ENCODE peak calls at places on chromosomes 16 and 17, in ten cellular contexts. F is tibial artery; E is uterus; C is dorsolateral prefrontal cortex; Q is upper lobe of right lung; Y is heart right ventricle; V is fibroblast of lung; R is heart left ventricle; N is CD8-positive, alpha-beta T cell; J is Peyer's patch. T is an unnamed sample.

GRCh38 chr17:30952645-30953393 is 18.0 kb upstream of the RNF135 start:
- DNase-seq in F (no peak), Q (no peak), C (no peak), E (no peak), V (no peak), Y (no peak), N (no peak), R (peak), J (no peak), T (no peak)

GRCh38 chr16:31206776-31207175 is 4.2 kb upstream of the PYCARD start:
- DNase-seq in J (peak), F (no peak), E (no peak), Y (no peak), N (no peak), Q (no peak), R (peak), C (no peak), V (no peak), T (no peak)

GRCh38 chr17:74818306-74818705 is 41.4 kb downstream of the GRIN2C start:
- DNase-seq in V (no peak), F (no peak), N (no peak), E (no peak), C (no peak), J (no peak), R (no peak), Y (no peak), Q (no peak), T (no peak)

GRCh38 chr16:17211797-17212196 is 259.0 kb downstream of the XYLT1 start:
- DNase-seq in N (peak), E (no peak), F (no peak), Y (no peak), C (no peak), Q (no peak), V (no peak), J (no peak), R (no peak), T (no peak)

GRCh38 chr17:28892024-28892423 is 5.5 kb downstream of the FLOT2 start:
- DNase-seq in Y (no peak), J (no peak), Q (no peak), F (no peak), E (no peak), C (no peak), N (no peak), V (no peak), R (no peak), T (no peak)

GRCh38 chr17:39920218-39921210 is 2.1 kb upstream of the GSDMB start:
- DNase-seq in J (no peak), R (no peak), V (no peak), C (no peak), N (no peak), Y (no peak), E (no peak), F (no peak), Q (no peak), T (no peak)

GRCh38 chr16:66427036-66427446 is at the start of gene BEAN1:
- DNase-seq in V (no peak), N (no peak), E (no peak), J (peak), R (no peak), Y (no peak), F (no peak), C (no peak), Q (no peak), T (no peak)

GRCh38 chr16:19098173-19098572 is 15.6 kb upstream of the ITPRIPL2 start:
- DNase-seq in E (no peak), J (peak), R (no peak), Y (no peak), C (no peak), F (peak), V (no peak), N (no peak), Q (no peak), T (no peak)

GRCh38 chr17:11240041-11240801 is 792 bp upstream of the SHISA6 start:
- DNase-seq in C (no peak), R (no peak), F (no peak), J (no peak), Q (no peak), E (no peak), V (no peak), N (no peak), Y (peak), T (no peak)

GRCh38 chr17:11742891-11743290 is 144.6 kb downstream of the DNAH9 start:
- DNase-seq in V (no peak), Y (no peak), R (no peak), E (no peak), J (no peak), F (no peak), N (no peak), Q (no peak), C (no peak), T (no peak)

GRCh38 chr16:68331879-68332410 is 21.1 kb downstream of the PRMT7 start:
- DNase-seq in F (no peak), R (no peak), E (no peak), Y (no peak), N (no peak), Q (no peak), C (no peak), V (peak), J (no peak), T (peak)

GRCh38 chr16:86500708-86501510 is 9.4 kb upstream of the FOXF1 start:
- DNase-seq in C (no peak), R (no peak), V (no peak), E (no peak), N (no peak), Q (no peak), F (no peak), Y (no peak), J (no peak), T (no peak)

GRCh38 chr16:52567193-52567592 is 20.2 kb upstream of the TOX3 start:
- DNase-seq in Y (no peak), R (no peak), Q (no peak), C (no peak), N (no peak), E (no peak), V (no peak), J (no peak), F (no peak), T (no peak)

GRCh38 chr17:15651583-15652110 is 32.1 kb upstream of the FBXW10B start:
- DNase-seq in Y (peak), V (peak), Q (peak), J (peak), R (peak), F (peak), C (peak), E (peak), N (no peak), T (peak)

GRCh38 chr16:52515068-52515671 is 31.8 kb downstream of the TOX3 start:
- DNase-seq in C (no peak), Y (no peak), R (no peak), J (no peak), F (no peak), V (no peak), N (no peak), Q (no peak), E (no peak), T (no peak)

GRCh38 chr16:66264311-66265105 is 102.0 kb upstream of the CDH5 start:
- DNase-seq in E (peak), Q (peak), N (peak), V (no peak), J (peak), F (no peak), Y (no peak), R (no peak), C (no peak), T (no peak)

GRCh38 chr17:41464682-41465081 is 2.5 kb downstream of the KRT32 start:
- DNase-seq in V (peak), R (peak), C (peak), Q (no peak), F (no peak), J (no peak), E (peak), Y (peak), N (no peak), T (peak)

GRCh38 chr16:24070851-24071250 is 185.3 kb upstream of the CACNG3 start:
- DNase-seq in J (peak), Q (no peak), N (no peak), C (no peak), E (no peak), F (no peak), V (peak), Y (peak), R (no peak), T (no peak)

GRCh38 chr16:88065747-88066142 is 114.5 kb downstream of the BANP start:
- DNase-seq in Q (no peak), C (peak), F (no peak), Y (no peak), V (no peak), J (no peak), R (peak), E (no peak), N (no peak), T (no peak)

GRCh38 chr17:57051886-57052342 is 33.1 kb upstream of the AKAP1 start:
- DNase-seq in E (no peak), N (no peak), Y (no peak), R (peak), C (no peak), F (no peak), J (no peak), Q (no peak), V (no peak), T (no peak)

GRCh38 chr17:76789235-76789788 is 51.4 kb downstream of the MFSD11 start:
- DNase-seq in N (no peak), Q (peak), Y (no peak), F (no peak), V (no peak), C (no peak), J (no peak), E (no peak), R (no peak), T (no peak)

GRCh38 chr17:79691931-79692330 is 38.8 kb upstream of the ENPP7 start:
- DNase-seq in V (no peak), J (no peak), E (peak), F (no peak), R (no peak), Q (no peak), Y (peak), N (no peak), C (no peak), T (no peak)

GRCh38 chr16:87579691-87580090 is 22.6 kb upstream of the JPH3 start:
- DNase-seq in Q (no peak), R (no peak), Y (no peak), C (no peak), J (no peak), V (no peak), N (no peak), E (no peak), F (no peak), T (no peak)

GRCh38 chr16:56477096-56477878 is 25.9 kb downstream of the OGFOD1 start:
- DNase-seq in V (peak), C (no peak), R (no peak), F (no peak), Q (no peak), J (no peak), N (no peak), Y (no peak), E (no peak), T (peak)

GRCh38 chr17:70084476-70084875 is 9.5 kb downstream of the KCNJ16 start:
- DNase-seq in F (no peak), V (peak), J (no peak), N (no peak), E (no peak), Q (no peak), R (no peak), C (no peak), Y (no peak), T (no peak)

GRCh38 chr17:37190493-37190892 is 185.3 kb upstream of the C17orf78 start:
- DNase-seq in Y (no peak), Q (no peak), E (no peak), J (no peak), V (no peak), R (no peak), N (no peak), C (no peak), F (no peak), T (no peak)

GRCh38 chr17:37191219-37191618 is 184.6 kb upstream of the C17orf78 start:
- DNase-seq in Y (no peak), R (no peak), V (peak), Q (no peak), N (no peak), E (no peak), C (no peak), F (no peak), J (no peak), T (peak)

DNA sequence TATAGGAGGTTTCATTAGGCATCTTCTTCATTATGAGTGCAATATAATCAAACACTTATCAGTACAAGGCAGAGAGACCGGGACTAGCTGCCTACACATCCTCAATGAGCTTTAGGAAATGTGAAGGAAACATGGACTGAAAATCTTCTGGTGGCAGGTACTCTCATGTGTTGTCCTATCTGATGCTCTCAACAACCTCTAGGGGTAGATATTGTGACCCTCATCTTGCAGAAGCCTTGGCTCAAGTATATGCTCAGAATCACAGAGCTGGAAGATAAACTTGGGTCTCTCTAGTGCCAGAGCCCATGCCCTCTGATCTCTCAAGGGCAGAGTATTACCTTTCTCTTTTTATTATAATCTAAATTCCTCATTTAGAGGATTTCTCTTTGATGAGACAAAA is 181.6 kb upstream of the C17orf78 start:
- DNase-seq in R (no peak), C (no peak), V (no peak), J (no peak), E (no peak), Y (no peak), F (no peak), Q (no peak), N (no peak), T (no peak)
- TF ChIP-seq CTCF in R (no peak), C (no peak), V (no peak), J (no peak), E (no peak), Y (no peak), F (no peak), Q (no peak), N (no peak), T (no peak)

GRCh38 chr16:74836111-74836671 is 61.6 kb upstream of the FA2H start:
- DNase-seq in N (no peak), V (no peak), Q (no peak), F (no peak), R (no peak), C (no peak), J (peak), E (no peak), Y (no peak), T (no peak)
- H3K27ac ChIP-seq in N (no peak), V (no peak), Q (no peak), F (no peak), R (no peak), C (no peak), J (no peak), E (no peak), Y (no peak), T (no peak)

DNA sequence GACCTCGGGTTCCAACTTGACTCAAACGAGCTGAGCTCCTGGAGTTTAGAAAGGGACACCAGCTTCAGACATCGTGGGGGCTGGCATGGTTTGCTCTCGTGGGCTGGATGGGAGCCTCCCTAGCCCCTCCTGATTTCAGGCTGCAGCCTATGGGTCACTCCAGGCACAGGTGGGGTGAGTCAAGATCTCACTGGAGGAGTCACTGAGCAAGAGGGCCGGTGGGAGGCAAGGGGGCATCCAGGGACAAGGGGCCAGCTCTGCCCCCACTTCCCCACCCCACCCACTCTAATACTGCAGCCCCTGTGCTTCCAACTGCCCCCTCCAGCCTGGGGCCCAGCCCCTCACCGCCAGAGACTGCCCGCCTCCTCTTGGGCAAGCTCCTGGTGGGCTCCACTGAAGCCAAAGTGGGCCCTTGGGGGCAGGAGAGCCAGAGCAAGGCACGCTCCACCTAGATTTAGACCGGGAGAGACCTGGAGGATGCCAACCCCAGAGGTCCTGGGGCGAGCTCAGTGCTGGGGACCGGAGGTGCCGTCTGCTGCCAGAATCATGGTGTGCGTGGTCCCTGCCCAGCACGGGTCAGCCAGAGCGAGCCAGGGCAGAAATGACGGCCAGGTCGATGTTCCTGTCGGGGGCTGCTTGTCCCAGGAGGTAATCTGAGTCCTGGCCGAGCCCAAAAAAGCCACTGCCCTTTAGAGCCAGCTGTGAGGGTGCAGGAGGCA is 6.4 kb downstream of the SLC16A3 start:
- DNase-seq in E (no peak), R (no peak), V (no peak), N (no peak), Y (no peak), C (no peak), J (no peak), Q (peak), F (no peak), T (no peak)
- H3K4me3 ChIP-seq in E (no peak), R (no peak), V (no peak), N (no peak), Y (no peak), C (no peak), J (no peak), Q (no peak), F (no peak), T (no peak)

DNA sequence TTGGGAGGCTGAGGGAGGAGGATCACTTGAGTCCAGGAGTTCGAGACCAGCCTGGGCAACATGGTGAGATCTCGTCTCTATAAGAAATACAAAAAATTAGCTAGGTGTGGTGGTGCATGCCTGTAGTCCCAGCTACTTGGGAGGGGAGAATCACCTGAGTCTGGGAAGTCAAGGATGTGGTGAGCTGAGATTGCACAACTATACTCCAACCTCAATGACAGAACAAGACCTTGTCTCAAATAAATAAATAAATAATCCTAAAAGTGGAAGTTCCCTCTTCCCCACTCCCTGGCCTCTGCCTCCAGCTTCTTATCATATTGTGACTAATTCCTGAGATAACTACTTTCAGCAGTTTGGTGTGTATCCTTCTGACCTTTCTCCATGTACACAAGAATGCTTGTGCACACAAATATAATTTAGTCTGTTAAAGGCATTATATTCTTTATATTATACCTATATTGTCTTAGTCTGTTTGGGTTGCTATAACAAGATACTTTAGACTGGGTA is 23.5 kb upstream of the DNAJA2 start:
- DNase-seq in C (no peak), N (no peak), Q (no peak), E (no peak), V (no peak), J (no peak), F (no peak), R (no peak), Y (no peak), T (no peak)
- TF ChIP-seq CTCF in C (no peak), N (no peak), Q (no peak), E (no peak), V (no peak), J (no peak), F (no peak), R (no peak), Y (no peak), T (no peak)

GRCh38 chr17:1880851-1881630 is 51.2 kb downstream of the RPA1 start:
- DNase-seq in N (no peak), F (no peak), J (no peak), E (no peak), Y (no peak), R (no peak), Q (peak), V (no peak), C (no peak), T (no peak)

GRCh38 chr17:1882836-1883235 is 53.0 kb downstream of the RPA1 start:
- DNase-seq in J (peak), V (peak), C (no peak), F (no peak), E (no peak), Q (peak), N (no peak), R (no peak), Y (no peak), T (no peak)

GRCh38 chr17:1878419-1879121 is 48.8 kb downstream of the RPA1 start:
- DNase-seq in N (no peak), F (no peak), C (no peak), R (peak), E (no peak), Q (peak), V (no peak), J (no peak), Y (peak), T (no peak)

GRCh38 chr17:1888741-1889140 is 58.9 kb downstream of the RPA1 start:
- DNase-seq in E (no peak), N (no peak), R (no peak), J (no peak), F (no peak), V (no peak), Y (no peak), Q (peak), C (no peak), T (no peak)

DNA sequence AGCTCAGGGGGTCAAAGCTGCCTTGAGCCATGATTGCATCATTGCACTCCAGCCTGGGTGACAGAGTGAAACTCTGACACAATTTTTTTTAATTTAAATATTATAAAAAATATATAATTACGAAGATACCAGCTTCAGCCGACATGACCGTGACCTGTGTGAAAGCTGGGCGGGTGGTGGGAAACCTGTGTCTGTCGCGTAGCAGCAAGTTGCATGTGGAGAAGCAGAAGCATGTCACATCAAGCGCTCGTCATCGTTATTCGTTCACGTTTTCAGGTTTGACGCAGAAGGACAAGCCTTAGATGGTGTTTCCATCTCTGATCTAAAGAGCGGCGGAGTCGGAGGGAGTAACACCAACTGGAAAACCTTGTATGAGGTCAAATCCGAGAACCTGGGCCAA is 53.7 kb downstream of the RPA1 start:
- DNase-seq in J (peak), Q (no peak), C (no peak), R (no peak), N (no peak), V (no peak), E (no peak), F (no peak), Y (no peak), T (no peak)
- H3K27ac ChIP-seq in J (no peak), Q (no peak), C (no peak), R (no peak), N (no peak), V (no peak), E (no peak), F (no peak), Y (no peak), T (no peak)

GRCh38 chr16:71923941-71924690 is 28.8 kb downstream of the IST1 start:
- DNase-seq in Y (no peak), J (no peak), E (no peak), F (no peak), R (no peak), C (no peak), V (peak), Q (no peak), N (no peak), T (no peak)
- H3K4me3 ChIP-seq in Y (no peak), J (no peak), E (no peak), F (no peak), R (no peak), C (no peak), V (no peak), Q (no peak), N (no peak), T (no peak)

GRCh38 chr16:73877148-73877547 is 419.5 kb upstream of the PSMD7 start:
- DNase-seq in C (no peak), V (no peak), Q (no peak), Y (no peak), F (no peak), N (no peak), E (no peak), R (no peak), J (no peak), T (no peak)

GRCh38 chr16:73873643-73874042 is 423.0 kb upstream of the PSMD7 start:
- DNase-seq in N (no peak), Q (no peak), J (no peak), C (no peak), Y (no peak), F (no peak), E (no peak), R (no peak), V (no peak), T (no peak)

GRCh38 chr16:73879621-73880020 is 417.0 kb upstream of the PSMD7 start:
- DNase-seq in R (no peak), E (no peak), J (no peak), Q (no peak), N (no peak), C (no peak), Y (no peak), F (no peak), V (no peak), T (no peak)

GRCh38 chr16:73872856-73873255 is 423.8 kb upstream of the PSMD7 start:
- DNase-seq in Q (no peak), Y (no peak), J (no peak), R (no peak), C (no peak), V (no peak), F (no peak), E (no peak), N (no peak), T (no peak)

GRCh38 chr16:73878616-73879015 is 418.0 kb upstream of the PSMD7 start:
- DNase-seq in E (no peak), V (peak), R (no peak), F (no peak), Q (no peak), J (no peak), N (no peak), C (no peak), Y (peak), T (peak)
- TF ChIP-seq CTCF in E (peak), V (peak), R (peak), F (peak), Q (peak), J (no peak), N (no peak), C (peak), Y (peak), T (peak)